ENCODE peak calls at places on chromosomes 2 and 18, in six cellular contexts. One of them, this sample, is unnamed.

GRCh38 chr2:241775223-241776177 is 1.1 kb upstream of the GAL3ST2 start:
- DNase-seq in GM12891: no peak
- DNase-seq in K562: no peak
- DNase-seq in H1: peak
- DNase-seq in HepG2: peak
- DNase-seq in GM12878: no peak
- DNase-seq in this sample: peak

GRCh38 chr2:18178736-18179349 is 300.4 kb downstream of the KCNS3 start:
- DNase-seq in GM12891: peak
- DNase-seq in K562: peak
- DNase-seq in H1: peak
- DNase-seq in HepG2: peak
- DNase-seq in GM12878: peak
- DNase-seq in this sample: peak

GRCh38 chr2:28527196-28527595 is 31.3 kb downstream of the PLB1 start:
- DNase-seq in GM12891: no peak
- DNase-seq in K562: no peak
- DNase-seq in H1: no peak
- DNase-seq in HepG2: no peak
- DNase-seq in GM12878: no peak
- DNase-seq in this sample: no peak

GRCh38 chr2:3141696-3142095 is 235.9 kb downstream of the EIPR1 start:
- DNase-seq in GM12891: no peak
- DNase-seq in K562: no peak
- DNase-seq in H1: no peak
- DNase-seq in HepG2: no peak
- DNase-seq in GM12878: no peak
- DNase-seq in this sample: no peak

GRCh38 chr2:212547716-212548458 is 9.3 kb upstream of the ERBB4 start:
- DNase-seq in GM12891: no peak
- DNase-seq in K562: no peak
- DNase-seq in H1: no peak
- DNase-seq in HepG2: no peak
- DNase-seq in GM12878: no peak
- DNase-seq in this sample: no peak

GRCh38 chr2:203225423-203226039 is 13.3 kb upstream of the CYP20A1 start:
- DNase-seq in GM12891: no peak
- DNase-seq in K562: peak
- DNase-seq in H1: peak
- DNase-seq in HepG2: peak
- DNase-seq in GM12878: no peak
- DNase-seq in this sample: no peak

GRCh38 chr18:50861617-50862016 is 17.3 kb upstream of the ME2 start:
- DNase-seq in GM12891: no peak
- DNase-seq in K562: no peak
- DNase-seq in H1: no peak
- DNase-seq in HepG2: no peak
- DNase-seq in GM12878: no peak
- DNase-seq in this sample: no peak

GRCh38 chr2:42345986-42346385 is 15.0 kb downstream of the COX7A2L start:
- DNase-seq in GM12891: no peak
- DNase-seq in K562: no peak
- DNase-seq in H1: no peak
- DNase-seq in HepG2: no peak
- DNase-seq in GM12878: no peak
- DNase-seq in this sample: no peak

GRCh38 chr18:7524786-7525185 is 42.3 kb upstream of the PTPRM start:
- DNase-seq in GM12891: no peak
- DNase-seq in K562: no peak
- DNase-seq in H1: no peak
- DNase-seq in HepG2: no peak
- DNase-seq in GM12878: no peak
- DNase-seq in this sample: no peak

GRCh38 chr2:31088516-31089195 is 49.6 kb downstream of the GALNT14 start:
- DNase-seq in GM12891: no peak
- DNase-seq in K562: no peak
- DNase-seq in H1: no peak
- DNase-seq in HepG2: no peak
- DNase-seq in GM12878: no peak
- DNase-seq in this sample: no peak

GRCh38 chr2:203756161-203756560 is 49.7 kb downstream of the CD28 start:
- DNase-seq in GM12891: no peak
- DNase-seq in K562: no peak
- DNase-seq in H1: no peak
- DNase-seq in HepG2: no peak
- DNase-seq in GM12878: no peak
- DNase-seq in this sample: no peak

GRCh38 chr2:200661477-200661876 is 75.7 kb downstream of the AOX1 start:
- DNase-seq in GM12891: no peak
- DNase-seq in K562: no peak
- DNase-seq in H1: no peak
- DNase-seq in HepG2: no peak
- DNase-seq in GM12878: no peak
- DNase-seq in this sample: no peak

GRCh38 chr18:44411971-44412370 is 268.7 kb upstream of the SETBP1 start:
- DNase-seq in GM12891: no peak
- DNase-seq in K562: no peak
- DNase-seq in H1: no peak
- DNase-seq in HepG2: no peak
- DNase-seq in GM12878: no peak
- DNase-seq in this sample: no peak

GRCh38 chr2:222835823-222836151 is 25.0 kb upstream of the ACSL3 start:
- DNase-seq in GM12891: no peak
- DNase-seq in K562: no peak
- DNase-seq in H1: no peak
- DNase-seq in HepG2: no peak
- DNase-seq in GM12878: no peak
- DNase-seq in this sample: no peak

GRCh38 chr2:138081225-138082073 is 117.2 kb downstream of the HNMT start:
- DNase-seq in GM12891: no peak
- DNase-seq in K562: no peak
- DNase-seq in H1: no peak
- DNase-seq in HepG2: peak
- DNase-seq in GM12878: no peak
- DNase-seq in this sample: no peak

GRCh38 chr2:2219984-2220383 is 111.1 kb downstream of the MYT1L start:
- DNase-seq in GM12891: no peak
- DNase-seq in K562: no peak
- DNase-seq in H1: no peak
- DNase-seq in HepG2: no peak
- DNase-seq in GM12878: no peak
- DNase-seq in this sample: no peak

GRCh38 chr2:201072201-201072530 is 365 bp downstream of the NDUFB3 start:
- DNase-seq in GM12891: no peak
- DNase-seq in K562: no peak
- DNase-seq in H1: no peak
- DNase-seq in HepG2: no peak
- DNase-seq in GM12878: no peak
- DNase-seq in this sample: no peak

GRCh38 chr2:152336854-152337510 is 2.0 kb downstream of the FMNL2 start:
- DNase-seq in GM12891: no peak
- DNase-seq in K562: no peak
- DNase-seq in H1: peak
- DNase-seq in HepG2: no peak
- DNase-seq in GM12878: no peak
- DNase-seq in this sample: no peak

GRCh38 chr2:141767051-141767450 is 363.8 kb downstream of the LRP1B start:
- DNase-seq in GM12891: no peak
- DNase-seq in K562: no peak
- DNase-seq in H1: no peak
- DNase-seq in HepG2: no peak
- DNase-seq in GM12878: no peak
- DNase-seq in this sample: no peak

GRCh38 chr18:49114556-49114955 is 163.8 kb upstream of the SMAD7 start:
- DNase-seq in GM12891: no peak
- DNase-seq in K562: no peak
- DNase-seq in H1: no peak
- DNase-seq in HepG2: no peak
- DNase-seq in GM12878: no peak
- DNase-seq in this sample: no peak

GRCh38 chr2:189791338-189792042 is 7.2 kb downstream of the PMS1 start:
- DNase-seq in GM12891: no peak
- DNase-seq in K562: no peak
- DNase-seq in H1: no peak
- DNase-seq in HepG2: no peak
- DNase-seq in GM12878: no peak
- DNase-seq in this sample: no peak

GRCh38 chr2:9897796-9898195 is 53.7 kb upstream of the GRHL1 start:
- DNase-seq in GM12891: no peak
- DNase-seq in K562: no peak
- DNase-seq in H1: no peak
- DNase-seq in HepG2: no peak
- DNase-seq in GM12878: no peak
- DNase-seq in this sample: no peak

GRCh38 chr18:45174755-45175154 is 440.5 kb upstream of the SLC14A2 start:
- DNase-seq in GM12891: no peak
- DNase-seq in K562: no peak
- DNase-seq in H1: no peak
- DNase-seq in HepG2: no peak
- DNase-seq in GM12878: no peak
- DNase-seq in this sample: no peak

GRCh38 chr18:23540867-23541266 is 37.6 kb downstream of the RMC1 start:
- DNase-seq in GM12891: peak
- DNase-seq in K562: peak
- DNase-seq in H1: no peak
- DNase-seq in HepG2: no peak
- DNase-seq in GM12878: peak
- DNase-seq in this sample: no peak

GRCh38 chr2:199955007-199955338 is 318 bp downstream of the TYW5 start:
- DNase-seq in GM12891: no peak
- DNase-seq in K562: no peak
- DNase-seq in H1: no peak
- DNase-seq in HepG2: peak
- DNase-seq in GM12878: peak
- DNase-seq in this sample: no peak

GRCh38 chr2:44731505-44731904 is 210.0 kb upstream of the SIX3 start:
- DNase-seq in GM12891: no peak
- DNase-seq in K562: no peak
- DNase-seq in H1: no peak
- DNase-seq in HepG2: no peak
- DNase-seq in GM12878: peak
- DNase-seq in this sample: peak
- TF ChIP-seq TAF1 in GM12891: no peak
- TF ChIP-seq TAF1 in K562: no peak
- TF ChIP-seq TAF1 in H1: no peak
- TF ChIP-seq TAF1 in HepG2: no peak
- TF ChIP-seq TAF1 in GM12878: no peak
- TF ChIP-seq TAF1 in this sample: no peak

DNA sequence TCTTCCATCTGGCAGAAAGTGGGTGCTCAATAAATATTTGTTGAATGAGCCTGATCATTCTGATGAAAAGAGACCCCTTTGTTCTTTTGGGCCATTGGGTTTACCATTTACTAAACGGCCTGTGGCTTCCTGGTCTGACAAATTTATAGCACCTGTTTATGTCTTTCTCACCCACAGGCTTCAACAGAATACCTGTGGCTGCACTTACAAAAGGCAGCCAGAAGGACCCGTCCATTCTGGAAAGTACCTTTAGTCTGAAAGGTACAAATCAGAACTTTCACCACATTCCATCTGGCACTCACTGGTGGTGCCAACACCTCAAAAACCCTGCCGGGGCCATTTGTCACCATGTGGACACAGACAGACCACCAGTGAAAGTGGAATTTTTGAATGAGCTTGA is 167.5 kb downstream of the ETAA1 start:
- DNase-seq in GM12891: no peak
- DNase-seq in K562: no peak
- DNase-seq in H1: no peak
- DNase-seq in HepG2: no peak
- DNase-seq in GM12878: no peak
- DNase-seq in this sample: no peak
- TF ChIP-seq POLR2A in GM12891: no peak
- TF ChIP-seq POLR2A in K562: no peak
- TF ChIP-seq POLR2A in H1: no peak
- TF ChIP-seq POLR2A in HepG2: no peak
- TF ChIP-seq POLR2A in GM12878: no peak
- TF ChIP-seq POLR2A in this sample: no peak

GRCh38 chr2:71566271-71566858 is 113.0 kb downstream of the DYSF start:
- DNase-seq in GM12891: no peak
- DNase-seq in K562: no peak
- DNase-seq in H1: no peak
- DNase-seq in HepG2: no peak
- DNase-seq in GM12878: no peak
- DNase-seq in this sample: no peak

GRCh38 chr2:71562518-71562917 is 109.2 kb downstream of the DYSF start:
- DNase-seq in GM12891: no peak
- DNase-seq in K562: no peak
- DNase-seq in H1: no peak
- DNase-seq in HepG2: no peak
- DNase-seq in GM12878: no peak
- DNase-seq in this sample: no peak

GRCh38 chr2:71563872-71564271 is 110.5 kb downstream of the DYSF start:
- DNase-seq in GM12891: no peak
- DNase-seq in K562: no peak
- DNase-seq in H1: no peak
- DNase-seq in HepG2: no peak
- DNase-seq in GM12878: no peak
- DNase-seq in this sample: no peak

GRCh38 chr2:71564790-71565189 is 111.4 kb downstream of the DYSF start:
- DNase-seq in GM12891: no peak
- DNase-seq in K562: no peak
- DNase-seq in H1: no peak
- DNase-seq in HepG2: no peak
- DNase-seq in GM12878: no peak
- DNase-seq in this sample: no peak

DNA sequence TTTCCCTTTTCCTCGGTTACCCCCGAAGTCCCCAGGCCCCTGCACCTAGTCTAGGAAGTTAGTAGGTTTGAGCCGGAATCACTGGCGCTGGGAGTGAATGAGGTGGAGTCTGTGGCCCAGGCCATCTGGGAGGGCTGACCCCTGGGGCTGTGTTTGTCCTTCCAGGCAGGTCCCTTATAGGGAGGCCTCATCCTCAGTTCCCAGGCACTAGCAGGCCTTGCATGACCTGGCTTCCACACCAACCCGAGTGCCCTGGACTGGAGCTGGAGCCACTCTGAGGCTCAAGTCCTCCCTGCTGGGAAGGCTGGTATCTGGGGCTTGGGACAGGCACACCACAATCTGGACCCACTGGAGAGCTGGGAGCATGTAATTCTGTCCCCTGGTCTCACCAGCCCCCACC is 111.0 kb downstream of the DYSF start:
- DNase-seq in GM12891: no peak
- DNase-seq in K562: no peak
- DNase-seq in H1: no peak
- DNase-seq in HepG2: no peak
- DNase-seq in GM12878: no peak
- DNase-seq in this sample: no peak
- TF ChIP-seq POLR2AphosphoS5 in GM12891: no peak
- TF ChIP-seq POLR2AphosphoS5 in K562: no peak
- TF ChIP-seq POLR2AphosphoS5 in H1: no peak
- TF ChIP-seq POLR2AphosphoS5 in HepG2: no peak
- TF ChIP-seq POLR2AphosphoS5 in GM12878: no peak
- TF ChIP-seq POLR2AphosphoS5 in this sample: no peak

DNA sequence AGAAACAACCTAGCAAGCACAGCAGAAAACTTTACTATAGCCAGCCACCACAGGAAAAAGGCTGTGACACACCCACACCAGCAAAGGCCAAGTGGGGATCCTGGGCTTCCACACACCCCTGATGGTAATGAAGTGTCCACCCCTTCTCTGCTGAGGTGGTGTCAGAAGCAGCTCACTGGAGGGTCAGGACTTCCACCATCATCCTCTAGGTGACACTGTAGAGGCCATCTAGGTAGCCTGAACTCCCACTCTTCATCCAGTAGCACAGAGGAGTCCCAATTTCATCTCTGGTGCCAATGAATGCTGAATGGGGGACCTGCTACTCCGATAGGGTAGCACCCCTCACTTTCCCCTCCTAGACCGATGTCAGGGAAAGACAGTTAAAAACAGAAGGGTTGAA is 1544.4 kb downstream of the LRP1B start:
- DNase-seq in GM12891: no peak
- DNase-seq in K562: no peak
- DNase-seq in H1: peak
- DNase-seq in HepG2: peak
- DNase-seq in GM12878: peak
- DNase-seq in this sample: no peak
- TF ChIP-seq TAF1 in GM12891: no peak
- TF ChIP-seq TAF1 in K562: no peak
- TF ChIP-seq TAF1 in H1: no peak
- TF ChIP-seq TAF1 in HepG2: no peak
- TF ChIP-seq TAF1 in GM12878: no peak
- TF ChIP-seq TAF1 in this sample: no peak

This sample was measured in GM12892.